ENCODE peak calls at places on chromosome 11, in five cellular contexts. H, I, Z, A and T are unnamed samples.

GRCh38 chr11:45517171-45517770 is 148.2 kb downstream of the CHST1 start:
- DNase-seq in I (no peak), Z (no peak), H (no peak), A (no peak), T (no peak)

GRCh38 chr11:129728571-129728970 is 87.1 kb upstream of the TMEM45B start:
- DNase-seq in A (peak), H (no peak), Z (no peak), I (no peak), T (peak)

GRCh38 chr11:91248199-91248807 is 976.3 kb upstream of the FAT3 start:
- DNase-seq in A (peak), Z (no peak), I (no peak), H (no peak), T (peak)

GRCh38 chr11:17887779-17888178 is 125.1 kb downstream of the SERGEF start:
- DNase-seq in A (no peak), I (no peak), Z (no peak), H (no peak), T (no peak)

GRCh38 chr11:93526058-93526633 is 17.0 kb downstream of the SMCO4 start:
- DNase-seq in A (no peak), Z (no peak), I (no peak), H (no peak), T (no peak)

GRCh38 chr11:10072841-10073240 is 221.2 kb downstream of the SBF2 start:
- DNase-seq in I (no peak), H (no peak), Z (no peak), A (no peak), T (no peak)

GRCh38 chr11:95485115-95485900 is 254.3 kb upstream of the SESN3 start:
- DNase-seq in Z (no peak), H (no peak), A (no peak), I (no peak), T (no peak)

GRCh38 chr11:33347490-33348125 is 90.4 kb downstream of the HIPK3 start:
- DNase-seq in I (no peak), A (no peak), Z (no peak), H (no peak), T (no peak)

GRCh38 chr11:15987044-15987443 is 369.3 kb downstream of the SOX6 start:
- DNase-seq in I (no peak), A (no peak), H (no peak), Z (no peak), T (no peak)

GRCh38 chr11:5690736-5691135 is 1.1 kb downstream of the TRIM22 start:
- DNase-seq in Z (no peak), I (peak), H (no peak), A (no peak), T (no peak)

GRCh38 chr11:114188851-114189570 is 107.2 kb upstream of the NNMT start:
- DNase-seq in A (no peak), Z (no peak), I (no peak), H (no peak), T (no peak)

GRCh38 chr11:73969091-73969490 is 13.6 kb downstream of the UCP2 start:
- DNase-seq in I (no peak), A (no peak), H (no peak), Z (no peak), T (no peak)
- TF ChIP-seq POLR2A in I (no peak), A (no peak), H (no peak), Z (no peak), T (no peak)

GRCh38 chr11:65850217-65851082 is 7.5 kb downstream of the CFL1 start:
- DNase-seq in H (no peak), Z (no peak), I (peak), A (no peak), T (no peak)
- TF ChIP-seq POLR2A in H (no peak), Z (no peak), I (no peak), A (no peak), T (no peak)

GRCh38 chr11:66344550-66345315 is at the start of gene BRMS1:
- DNase-seq in A (peak), Z (peak), I (peak), H (peak), T (peak)
- TF ChIP-seq POLR2A in A (peak), Z (peak), I (peak), H (peak), T (no peak)

GRCh38 chr11:57937431-57937830 is 86.2 kb upstream of the OR9Q1 start:
- DNase-seq in A (no peak), H (no peak), Z (no peak), I (no peak), T (no peak)

GRCh38 chr11:57940044-57940781 is 83.5 kb upstream of the OR9Q1 start:
- DNase-seq in Z (no peak), H (no peak), A (no peak), I (no peak), T (no peak)

GRCh38 chr11:57936050-57936418 is 87.6 kb upstream of the OR9Q1 start:
- DNase-seq in A (no peak), Z (no peak), H (no peak), I (no peak), T (no peak)

GRCh38 chr11:57935402-57936049 is 88.2 kb upstream of the OR9Q1 start:
- DNase-seq in A (no peak), H (no peak), I (no peak), Z (no peak), T (no peak)

GRCh38 chr11:57938351-57938750 is 85.3 kb upstream of the OR9Q1 start:
- DNase-seq in A (no peak), H (no peak), Z (no peak), I (no peak), T (no peak)
- TF ChIP-seq POLR2A in A (no peak), H (no peak), Z (no peak), I (no peak), T (no peak)

GRCh38 chr11:76769071-76769560 is 14.0 kb upstream of the TSKU start:
- DNase-seq in H (no peak), I (no peak), Z (no peak), A (no peak), T (no peak)

GRCh38 chr11:76770642-76771445 is 12.3 kb upstream of the TSKU start:
- DNase-seq in Z (no peak), I (peak), H (peak), A (no peak), T (peak)

GRCh38 chr11:76768091-76769047 is 14.8 kb upstream of the TSKU start:
- DNase-seq in A (no peak), Z (no peak), I (peak), H (peak), T (peak)

GRCh38 chr11:76771446-76772099 is 11.6 kb upstream of the TSKU start:
- DNase-seq in A (no peak), Z (no peak), I (no peak), H (no peak), T (no peak)

DNA sequence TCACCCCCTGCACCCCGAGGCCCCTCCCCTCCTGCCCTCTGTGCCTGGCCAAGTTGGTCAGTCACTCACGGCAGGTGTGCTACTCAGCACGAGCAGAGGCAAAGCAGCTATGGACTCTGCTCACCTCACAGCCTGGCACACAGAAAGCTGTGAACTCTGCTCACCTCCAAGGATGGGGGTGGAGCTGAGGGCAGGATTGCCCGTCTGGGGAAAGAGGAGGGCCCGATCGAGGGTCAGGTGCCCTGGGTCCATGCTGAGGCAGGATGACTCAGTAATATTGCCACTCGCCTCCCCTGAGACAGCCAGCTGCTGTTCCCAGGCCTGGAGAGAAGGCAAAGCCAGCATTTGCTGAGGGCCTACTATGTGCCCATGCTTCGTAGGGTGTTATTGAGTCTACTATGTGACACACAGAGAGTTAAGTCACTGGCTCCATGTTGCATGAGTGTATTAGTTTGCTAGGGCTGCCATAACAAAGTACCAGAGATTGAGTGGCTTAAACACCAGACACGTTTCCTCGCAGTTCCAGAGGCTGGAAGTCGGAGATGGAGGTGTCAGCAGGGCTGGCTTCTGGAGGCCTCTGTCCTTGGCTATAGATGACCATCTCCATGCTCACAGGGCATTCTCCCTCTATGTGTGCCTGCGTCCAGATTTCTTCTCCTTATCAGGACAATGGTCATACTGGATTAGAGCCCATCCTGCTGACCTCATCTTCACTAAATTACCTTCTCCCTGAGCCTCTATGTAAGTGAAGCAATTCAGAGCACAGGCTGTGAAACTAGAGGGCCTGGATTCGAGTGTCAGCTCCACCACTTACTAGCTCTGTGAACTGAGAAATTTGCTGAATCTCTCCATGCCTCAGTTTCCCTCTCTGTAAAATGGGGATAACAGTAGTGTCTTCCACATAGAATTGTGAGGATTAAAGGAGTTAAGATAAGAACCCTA is 13.2 kb upstream of the TSKU start:
- DNase-seq in Z (no peak), H (peak), I (no peak), A (peak), T (peak)
- TF ChIP-seq POLR2A in Z (no peak), H (no peak), I (no peak), A (no peak), T (no peak)

GRCh38 chr11:83611616-83612015 is 325.4 kb upstream of the CCDC90B start:
- DNase-seq in I (no peak), H (no peak), Z (no peak), A (no peak), T (no peak)
- TF ChIP-seq POLR2A in I (no peak), H (no peak), Z (no peak), A (no peak), T (no peak)

GRCh38 chr11:124875943-124876817 is 10.9 kb downstream of the ROBO3 start:
- DNase-seq in Z (peak), A (peak), H (peak), I (peak), T (peak)
- TF ChIP-seq POLR2A in Z (no peak), A (peak), H (peak), I (peak), T (no peak)

GRCh38 chr11:1382831-1383607 is 6.7 kb upstream of the BRSK2 start:
- DNase-seq in Z (no peak), A (peak), H (peak), I (peak), T (peak)
- TF ChIP-seq POLR2A in Z (no peak), A (no peak), H (no peak), I (no peak), T (no peak)

DNA sequence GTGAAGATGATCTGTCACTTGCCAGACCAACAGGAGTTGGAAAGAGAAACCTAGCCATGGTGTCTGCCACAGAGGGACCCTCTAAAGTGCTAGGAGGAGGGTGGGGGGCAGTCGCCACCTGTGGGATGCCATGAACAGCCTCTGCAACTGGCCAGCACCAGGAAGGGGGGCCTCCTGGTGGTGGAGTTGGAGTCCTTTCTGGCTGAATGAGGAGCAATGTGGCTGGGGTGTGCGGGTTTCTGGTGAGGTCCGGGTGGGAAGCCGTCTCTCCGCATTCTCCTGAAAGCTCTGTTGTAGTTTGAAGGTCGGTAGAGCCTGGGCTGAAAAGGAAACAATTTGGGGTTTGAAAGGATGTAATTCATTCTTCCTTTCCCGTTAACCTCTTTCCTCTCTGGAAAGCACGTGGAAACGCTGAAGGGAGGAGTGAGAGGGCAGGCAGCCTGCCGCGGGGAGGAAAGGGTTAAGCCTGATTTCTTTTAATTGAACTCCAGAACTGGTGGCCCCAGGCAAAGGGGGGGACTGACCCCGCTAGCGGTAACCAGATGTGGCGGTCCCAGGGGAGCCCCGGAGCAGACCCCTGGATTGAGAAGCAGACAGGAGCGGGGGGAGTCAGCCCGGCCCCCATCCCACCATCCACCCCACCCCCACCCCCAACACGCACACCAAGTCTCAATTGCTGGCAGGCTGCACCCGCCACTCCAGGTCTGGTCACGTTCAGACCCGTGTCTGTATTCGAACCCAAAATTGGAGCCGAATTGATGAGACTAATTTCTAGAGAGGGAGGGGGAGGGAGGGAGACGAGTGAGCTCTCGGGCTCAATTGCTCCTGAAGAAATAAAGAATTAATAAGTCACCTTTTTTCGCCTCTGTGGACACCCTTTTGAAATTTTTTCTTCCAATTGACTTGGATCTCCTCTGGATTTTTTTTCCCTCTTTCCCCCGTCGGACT is 1.8 kb upstream of the FLI1 start:
- DNase-seq in I (no peak), Z (no peak), H (no peak), A (no peak), T (no peak)
- TF ChIP-seq POLR2A in I (no peak), Z (no peak), H (no peak), A (no peak), T (no peak)

GRCh38 chr11:73876424-73877300 is at the start of the genes COA4 and PAAF1:
- DNase-seq in I (peak), Z (peak), H (peak), A (peak), T (peak)
- TF ChIP-seq POLR2A in I (peak), Z (peak), H (peak), A (peak), T (no peak)